ENCODE peak calls at places on chromosomes 5 and 9, in four cellular contexts. R is upper lobe of left lung, Z is A549, Y is transverse colon. C is an unnamed sample.

GRCh38 chr9:21096172-21096900 is 18.6 kb upstream of the IFNB1 start:
- DNase-seq in R (no peak), Z (no peak), Y (no peak), C (no peak)

GRCh38 chr5:32301891-32302290 is 10.8 kb downstream of the MTMR12 start:
- DNase-seq in R (no peak), Z (no peak), Y (no peak), C (no peak)

GRCh38 chr9:135156525-135157510 is 69.3 kb downstream of the OLFM1 start:
- DNase-seq in R (peak), Z (peak), Y (peak), C (no peak)

GRCh38 chr5:82730862-82731261 is 346.3 kb downstream of the TMEM167A start:
- DNase-seq in R (no peak), Z (no peak), Y (no peak), C (no peak)

GRCh38 chr9:127917603-127918002 is 762 bp upstream of the ST6GALNAC4 start:
- DNase-seq in R (no peak), Z (no peak), Y (peak), C (no peak)

GRCh38 chr5:95446560-95447221 is 55.5 kb downstream of the FAM81B start:
- DNase-seq in R (no peak), Z (no peak), Y (no peak), C (no peak)

GRCh38 chr5:66246621-66247020 is 102.5 kb downstream of the SREK1 start:
- DNase-seq in R (no peak), Z (peak), Y (no peak), C (no peak)

GRCh38 chr9:20592673-20593072 is 29.6 kb downstream of the MLLT3 start:
- DNase-seq in R (no peak), Z (no peak), Y (no peak), C (no peak)

GRCh38 chr9:133268335-133269056 is 6.5 kb downstream of the ABO start:
- DNase-seq in R (no peak), Z (no peak), Y (no peak), C (no peak)

GRCh38 chr5:12870870-12871539 is 966.8 kb upstream of the CTNND2 start:
- DNase-seq in R (no peak), Z (no peak), Y (no peak), C (no peak)

GRCh38 chr5:94153736-94154450 is 412.5 kb upstream of the POU5F2 start:
- DNase-seq in R (no peak), Z (no peak), Y (no peak), C (no peak)

GRCh38 chr9:1001838-1002237 is 25.4 kb downstream of the DMRT3 start:
- DNase-seq in R (no peak), Z (no peak), Y (no peak), C (no peak)

GRCh38 chr9:134068742-134069535 is 1.1 kb upstream of the BRD3 start:
- DNase-seq in R (no peak), Z (no peak), Y (no peak), C (no peak)

GRCh38 chr5:16963821-16964220 is 27.7 kb upstream of the MYO10 start:
- DNase-seq in R (no peak), Z (no peak), Y (no peak), C (peak)

GRCh38 chr5:179226696-179227095 is 118.6 kb downstream of the ADAMTS2 start:
- DNase-seq in R (no peak), Z (no peak), Y (no peak), C (peak)

GRCh38 chr9:104743377-104743985 is 4.0 kb upstream of the NIPSNAP3A start:
- DNase-seq in R (no peak), Z (peak), Y (no peak), C (no peak)

GRCh38 chr9:89463986-89464901 is 33.7 kb downstream of the SEMA4D start:
- DNase-seq in R (peak), Z (no peak), Y (peak), C (no peak)

GRCh38 chr5:82165740-82166530 is 112.2 kb downstream of the RPS23 start:
- DNase-seq in R (peak), Z (peak), Y (peak), C (no peak)

GRCh38 chr5:168528521-168529360 is at the start of gene FBLL1:
- DNase-seq in R (no peak), Z (no peak), Y (no peak), C (no peak)

GRCh38 chr9:133943781-133944745 is 48.1 kb downstream of the VAV2 start:
- DNase-seq in R (no peak), Z (no peak), Y (no peak), C (no peak)

GRCh38 chr9:124470726-124471125 is 20.5 kb downstream of the ADGRD2 start:
- DNase-seq in R (no peak), Z (no peak), Y (no peak), C (no peak)

GRCh38 chr9:105281926-105282325 is 37.5 kb downstream of the SLC44A1 start:
- DNase-seq in R (no peak), Z (no peak), Y (no peak), C (no peak)

GRCh38 chr9:129181246-129181645 is 3.2 kb upstream of the IER5L start:
- DNase-seq in R (no peak), Z (no peak), Y (no peak), C (no peak)

GRCh38 chr9:136565075-136565721 is 19.4 kb upstream of the NOTCH1 start:
- DNase-seq in R (no peak), Z (no peak), Y (no peak), C (no peak)

GRCh38 chr9:136563646-136564321 is 17.9 kb upstream of the NOTCH1 start:
- DNase-seq in R (no peak), Z (no peak), Y (no peak), C (no peak)

GRCh38 chr9:136562746-136563506 is 17.1 kb upstream of the NOTCH1 start:
- DNase-seq in R (no peak), Z (no peak), Y (no peak), C (no peak)

GRCh38 chr9:136565722-136566552 is 20.1 kb upstream of the NOTCH1 start:
- DNase-seq in R (no peak), Z (no peak), Y (no peak), C (no peak)

GRCh38 chr9:136564379-136564988 is 18.6 kb upstream of the NOTCH1 start:
- DNase-seq in R (peak), Z (no peak), Y (no peak), C (no peak)
- H3K27ac ChIP-seq in R (peak), Z (no peak), Y (peak), C (peak)

GRCh38 chr5:67935908-67936573 is 279.5 kb upstream of the PIK3R1 start:
- DNase-seq in R (no peak), Z (no peak), Y (no peak), C (no peak)

GRCh38 chr5:67942451-67942830 is 273.1 kb upstream of the PIK3R1 start:
- DNase-seq in R (no peak), Z (no peak), Y (no peak), C (no peak)

DNA sequence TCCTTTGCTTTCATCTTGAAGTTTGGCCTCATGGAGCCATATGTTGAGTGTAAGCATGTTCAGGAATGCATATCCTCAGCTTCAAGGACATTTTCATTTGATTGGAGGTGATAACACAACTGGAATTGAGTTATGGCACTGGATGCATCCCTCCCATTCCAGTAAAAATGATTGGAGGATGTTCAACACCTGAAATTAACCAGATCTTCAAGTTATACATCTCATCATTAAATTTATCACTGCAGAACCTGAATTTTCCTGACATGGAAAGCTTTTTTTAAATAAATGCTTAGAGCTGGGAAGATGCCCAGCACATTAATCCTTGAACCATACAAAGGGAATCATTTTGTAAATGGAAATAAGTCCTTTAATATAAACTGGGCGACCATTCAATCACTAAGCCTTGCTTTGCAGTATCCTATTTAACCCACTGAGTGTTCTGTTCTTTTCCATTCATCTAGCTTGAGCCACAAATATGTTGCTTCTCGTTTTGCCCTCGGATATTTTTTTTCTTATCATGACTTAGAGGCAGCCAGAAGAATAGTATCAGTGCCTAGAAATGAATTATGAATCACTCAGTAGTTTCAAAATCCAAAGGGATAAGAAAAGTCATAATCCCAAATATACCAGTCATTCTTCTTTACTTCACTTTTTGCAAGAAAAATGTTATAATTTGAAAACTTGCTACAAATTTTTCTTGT is 273.7 kb upstream of the PIK3R1 start:
- DNase-seq in R (no peak), Z (no peak), Y (no peak), C (no peak)
- TF ChIP-seq EP300 in R (no peak), Z (no peak), Y (no peak), C (no peak)

GRCh38 chr9:93958121-93958874 is 3.1 kb upstream of the BARX1 start:
- DNase-seq in R (no peak), Z (no peak), Y (no peak), C (no peak)

GRCh38 chr9:93960971-93961841 is 6.1 kb upstream of the BARX1 start:
- DNase-seq in R (no peak), Z (no peak), Y (no peak), C (no peak)

GRCh38 chr9:93959739-93960154 is 4.6 kb upstream of the BARX1 start:
- DNase-seq in R (no peak), Z (no peak), Y (no peak), C (no peak)

GRCh38 chr9:93960221-93960970 is 5.2 kb upstream of the BARX1 start:
- DNase-seq in R (no peak), Z (no peak), Y (peak), C (peak)

GRCh38 chr9:93958875-93959682 is 3.9 kb upstream of the BARX1 start:
- DNase-seq in R (peak), Z (no peak), Y (no peak), C (no peak)
- H3K4me3 ChIP-seq in R (peak), Z (no peak), Y (no peak), C (peak)

GRCh38 chr9:98964201-98964600 is 20.5 kb downstream of the COL15A1 start:
- DNase-seq in R (no peak), Z (no peak), Y (no peak), C (no peak)
- H3K27ac ChIP-seq in R (peak), Z (no peak), Y (peak), C (no peak)

GRCh38 chr5:170860818-170861217 is 1.0 kb upstream of the RANBP17 start:
- DNase-seq in R (no peak), Z (no peak), Y (no peak), C (no peak)
- TF ChIP-seq EP300 in R (no peak), Z (no peak), Y (no peak), C (no peak)